ENCODE peak calls at places on chromosomes 13 and 19, in four cellular contexts. One of them, this sample, is unnamed.

GRCh38 chr19:50377517-50377916 is 1.3 kb downstream of the NR1H2 start:
- DNase-seq in transverse colon: no peak
- DNase-seq in esophagus muscularis mucosa: no peak
- DNase-seq in GM23338: no peak
- DNase-seq in this sample: no peak

GRCh38 chr13:37648604-37649003 is 50.0 kb upstream of the POSTN start:
- DNase-seq in esophagus muscularis mucosa: no peak
- DNase-seq in GM23338: no peak
- DNase-seq in transverse colon: no peak
- DNase-seq in this sample: no peak

GRCh38 chr13:48643159-48643558 is 10.6 kb upstream of the CYSLTR2 start:
- DNase-seq in esophagus muscularis mucosa: peak; percentile 21
- DNase-seq in transverse colon: no peak
- DNase-seq in GM23338: no peak
- DNase-seq in this sample: no peak

GRCh38 chr19:56155124-56155687 is 14.1 kb downstream of the ZNF444 start:
- DNase-seq in esophagus muscularis mucosa: no peak
- DNase-seq in transverse colon: peak; percentile 33
- DNase-seq in GM23338: peak; percentile 86
- DNase-seq in this sample: no peak

GRCh38 chr13:75443356-75443958 is 38.5 kb downstream of the TBC1D4 start:
- DNase-seq in GM23338: no peak
- DNase-seq in esophagus muscularis mucosa: no peak
- DNase-seq in transverse colon: no peak
- DNase-seq in this sample: no peak

GRCh38 chr19:7915250-7916136 is 863 bp downstream of the TGFBR3L start:
- DNase-seq in esophagus muscularis mucosa: no peak
- DNase-seq in transverse colon: no peak
- DNase-seq in GM23338: no peak
- DNase-seq in this sample: no peak

GRCh38 chr13:25267715-25268114 is 19.6 kb downstream of the MTMR6 start:
- DNase-seq in transverse colon: no peak
- DNase-seq in GM23338: no peak
- DNase-seq in esophagus muscularis mucosa: no peak
- DNase-seq in this sample: peak; percentile 9

GRCh38 chr13:36549771-36550170 is 117.5 kb downstream of the CCNA1 start:
- DNase-seq in transverse colon: no peak
- DNase-seq in GM23338: peak; percentile 31
- DNase-seq in esophagus muscularis mucosa: no peak
- DNase-seq in this sample: no peak

GRCh38 chr13:40672310-40673060 is 6.0 kb upstream of the FOXO1 start:
- DNase-seq in transverse colon: no peak
- DNase-seq in GM23338: peak; percentile 72
- DNase-seq in esophagus muscularis mucosa: no peak
- DNase-seq in this sample: peak; percentile 90

GRCh38 chr19:55554749-55555152 is 9.4 kb upstream of the SBK3 start:
- DNase-seq in transverse colon: no peak
- DNase-seq in GM23338: no peak
- DNase-seq in esophagus muscularis mucosa: no peak
- DNase-seq in this sample: no peak

GRCh38 chr19:15297416-15298224 is 34.7 kb downstream of the BRD4 start:
- DNase-seq in transverse colon: peak; percentile 43
- DNase-seq in esophagus muscularis mucosa: no peak
- DNase-seq in GM23338: peak; percentile 44
- DNase-seq in this sample: no peak

GRCh38 chr19:18895038-18895827 is 725 bp downstream of the CERS1 start:
- DNase-seq in esophagus muscularis mucosa: no peak
- DNase-seq in transverse colon: peak; percentile 31
- DNase-seq in GM23338: peak; percentile 79
- DNase-seq in this sample: peak; percentile 42

GRCh38 chr19:2436926-2437325 is 9.5 kb upstream of the TIMM13 start:
- DNase-seq in GM23338: no peak
- DNase-seq in transverse colon: no peak
- DNase-seq in esophagus muscularis mucosa: no peak
- DNase-seq in this sample: no peak

GRCh38 chr19:48169974-48170803 is at the start of the genes LIG1 and ZSWIM9:
- DNase-seq in GM23338: peak; percentile 94
- DNase-seq in esophagus muscularis mucosa: peak; percentile 97
- DNase-seq in transverse colon: peak; percentile 93
- DNase-seq in this sample: peak; percentile 97
- TF ChIP-seq POLR2AphosphoS5 in GM23338: peak; percentile 71
- TF ChIP-seq POLR2AphosphoS5 in esophagus muscularis mucosa: peak; percentile 62
- TF ChIP-seq POLR2AphosphoS5 in transverse colon: peak; percentile 52
- TF ChIP-seq POLR2AphosphoS5 in this sample: peak; percentile 38

GRCh38 chr13:72284791-72285190 is 417.8 kb upstream of the DACH1 start:
- DNase-seq in esophagus muscularis mucosa: no peak
- DNase-seq in transverse colon: no peak
- DNase-seq in GM23338: no peak
- DNase-seq in this sample: no peak
- H3K4me3 ChIP-seq in esophagus muscularis mucosa: no peak overlapping the region
- H3K4me3 ChIP-seq in transverse colon: no peak overlapping the region
- H3K4me3 ChIP-seq in GM23338: no peak overlapping the region
- H3K4me3 ChIP-seq in this sample: no peak overlapping the region

GRCh38 chr19:42316223-42317211 is 3.4 kb downstream of the TMEM145 start:
- DNase-seq in transverse colon: peak; percentile 42
- DNase-seq in GM23338: no peak
- DNase-seq in esophagus muscularis mucosa: no peak
- DNase-seq in this sample: no peak
- TF ChIP-seq POLR2AphosphoS5 in transverse colon: no peak
- TF ChIP-seq POLR2AphosphoS5 in GM23338: no peak
- TF ChIP-seq POLR2AphosphoS5 in esophagus muscularis mucosa: no peak
- TF ChIP-seq POLR2AphosphoS5 in this sample: no peak

GRCh38 chr13:96848275-96848674 is 146.0 kb downstream of the OXGR1 start:
- DNase-seq in transverse colon: no peak
- DNase-seq in esophagus muscularis mucosa: no peak
- DNase-seq in GM23338: no peak
- DNase-seq in this sample: no peak

GRCh38 chr13:96849091-96849490 is 145.2 kb downstream of the OXGR1 start:
- DNase-seq in transverse colon: no peak
- DNase-seq in esophagus muscularis mucosa: no peak
- DNase-seq in GM23338: no peak
- DNase-seq in this sample: no peak

DNA sequence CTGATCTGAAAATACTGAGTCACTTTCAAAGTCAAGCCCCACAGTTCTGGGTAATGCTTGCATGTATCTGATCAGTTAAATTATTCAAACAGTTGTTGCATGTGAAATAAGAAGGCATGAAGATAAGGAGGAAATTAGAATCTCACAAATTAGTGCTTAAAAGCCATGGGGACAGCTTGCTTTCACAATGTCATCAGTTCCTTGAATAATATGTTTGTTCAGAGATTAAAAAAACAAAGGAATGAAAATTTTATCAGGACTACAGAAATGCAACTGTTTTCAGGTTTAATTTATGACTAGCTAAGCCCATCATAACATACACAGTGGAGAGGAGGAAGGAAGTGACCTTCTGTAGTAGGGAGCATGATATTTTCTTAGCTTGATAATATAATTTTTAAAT is 150.1 kb downstream of the OXGR1 start:
- DNase-seq in transverse colon: no peak
- DNase-seq in GM23338: no peak
- DNase-seq in esophagus muscularis mucosa: no peak
- DNase-seq in this sample: no peak
- H3K4me3 ChIP-seq in transverse colon: no peak overlapping the region
- H3K4me3 ChIP-seq in GM23338: no peak overlapping the region
- H3K4me3 ChIP-seq in esophagus muscularis mucosa: no peak overlapping the region
- H3K4me3 ChIP-seq in this sample: no peak overlapping the region

GRCh38 chr13:86188170-86188569 is 389.0 kb upstream of the SLITRK6 start:
- DNase-seq in transverse colon: no peak
- DNase-seq in GM23338: no peak
- DNase-seq in esophagus muscularis mucosa: no peak
- DNase-seq in this sample: no peak

GRCh38 chr13:86193281-86193680 is 394.1 kb upstream of the SLITRK6 start:
- DNase-seq in GM23338: no peak
- DNase-seq in transverse colon: no peak
- DNase-seq in esophagus muscularis mucosa: no peak
- DNase-seq in this sample: no peak
- TF ChIP-seq POLR2AphosphoS5 in GM23338: no peak
- TF ChIP-seq POLR2AphosphoS5 in transverse colon: no peak
- TF ChIP-seq POLR2AphosphoS5 in esophagus muscularis mucosa: no peak
- TF ChIP-seq POLR2AphosphoS5 in this sample: no peak

DNA sequence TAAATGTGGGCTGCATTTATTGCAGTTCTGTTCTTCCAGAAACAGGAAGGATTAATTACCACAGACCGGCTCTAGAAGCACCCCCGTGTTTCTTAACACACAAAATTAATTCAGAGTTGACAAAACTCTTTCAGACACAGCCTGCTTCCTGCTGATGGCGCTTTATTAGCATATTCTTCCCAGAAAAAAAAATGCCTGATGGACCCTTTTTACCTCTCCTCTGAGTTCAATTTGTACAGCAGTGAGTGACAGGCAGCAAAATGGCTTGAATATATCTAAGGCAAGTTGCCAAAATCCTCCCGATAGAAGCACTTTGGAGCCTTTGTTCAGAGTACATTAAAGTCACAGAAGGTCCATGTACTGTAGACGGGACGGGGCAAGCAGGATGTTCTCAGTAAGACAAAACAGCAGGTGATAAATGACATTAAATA is 1171.7 kb downstream of the EFNB2 start:
- DNase-seq in esophagus muscularis mucosa: no peak
- DNase-seq in transverse colon: no peak
- DNase-seq in GM23338: no peak
- DNase-seq in this sample: peak; percentile 37
- H3K4me3 ChIP-seq in esophagus muscularis mucosa: no peak overlapping the region
- H3K4me3 ChIP-seq in transverse colon: no peak overlapping the region
- H3K4me3 ChIP-seq in GM23338: no peak overlapping the region
- H3K4me3 ChIP-seq in this sample: no peak overlapping the region

DNA sequence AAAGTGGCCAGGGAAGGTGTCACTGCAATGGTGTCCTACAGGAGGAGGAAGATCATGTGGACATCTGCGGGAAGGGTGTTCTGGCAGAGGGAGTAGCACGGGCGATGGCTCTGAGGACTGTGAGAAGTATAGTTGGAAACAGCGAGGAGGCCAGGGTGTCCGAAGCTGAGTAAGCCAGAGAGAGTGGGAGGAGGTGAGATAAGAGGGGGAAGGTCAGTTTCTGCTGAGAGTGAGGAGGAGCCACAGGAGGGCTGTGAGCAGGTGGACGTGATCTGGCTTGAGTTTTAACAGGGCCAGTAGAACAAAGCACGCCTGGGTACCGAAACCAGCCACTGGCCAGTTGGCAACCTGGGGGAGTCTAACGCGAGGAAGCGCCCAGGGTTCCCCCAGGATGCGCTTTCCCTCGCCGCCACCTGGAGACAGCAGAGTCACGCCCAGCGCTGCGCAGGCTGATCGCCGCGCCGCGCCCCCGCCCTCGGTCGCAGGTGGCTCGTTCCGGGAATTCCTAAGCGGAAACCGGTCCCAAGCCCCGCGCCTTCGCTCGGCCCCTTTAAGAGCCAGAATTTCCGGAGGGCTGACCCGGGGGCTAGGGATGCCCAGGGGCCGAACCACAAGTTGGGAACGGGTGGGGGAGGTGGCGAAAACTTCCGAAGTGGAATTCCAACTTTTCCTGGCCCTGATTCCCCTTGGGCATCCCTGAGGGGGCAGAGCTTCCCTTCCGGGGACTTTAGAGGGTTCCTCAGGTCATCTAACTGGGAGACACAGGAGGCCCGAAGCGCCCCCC is 1.1 kb upstream of the LSR start:
- DNase-seq in esophagus muscularis mucosa: peak; percentile 80
- DNase-seq in GM23338: peak; percentile 99
- DNase-seq in transverse colon: peak; percentile 94
- DNase-seq in this sample: no peak
- TF ChIP-seq POLR2AphosphoS5 in esophagus muscularis mucosa: no peak
- TF ChIP-seq POLR2AphosphoS5 in GM23338: peak; percentile 48
- TF ChIP-seq POLR2AphosphoS5 in transverse colon: no peak
- TF ChIP-seq POLR2AphosphoS5 in this sample: no peak

GRCh38 chr13:60583911-60584753 is 187.1 kb downstream of the TDRD3 start:
- DNase-seq in esophagus muscularis mucosa: no peak
- DNase-seq in transverse colon: peak; percentile 25
- DNase-seq in GM23338: peak; percentile 91
- DNase-seq in this sample: no peak

GRCh38 chr13:60577761-60578160 is 180.7 kb downstream of the TDRD3 start:
- DNase-seq in GM23338: no peak
- DNase-seq in esophagus muscularis mucosa: no peak
- DNase-seq in transverse colon: no peak
- DNase-seq in this sample: no peak

GRCh38 chr13:60584976-60585375 is 188.0 kb downstream of the TDRD3 start:
- DNase-seq in esophagus muscularis mucosa: no peak
- DNase-seq in GM23338: peak; percentile 76
- DNase-seq in transverse colon: no peak
- DNase-seq in this sample: no peak

DNA sequence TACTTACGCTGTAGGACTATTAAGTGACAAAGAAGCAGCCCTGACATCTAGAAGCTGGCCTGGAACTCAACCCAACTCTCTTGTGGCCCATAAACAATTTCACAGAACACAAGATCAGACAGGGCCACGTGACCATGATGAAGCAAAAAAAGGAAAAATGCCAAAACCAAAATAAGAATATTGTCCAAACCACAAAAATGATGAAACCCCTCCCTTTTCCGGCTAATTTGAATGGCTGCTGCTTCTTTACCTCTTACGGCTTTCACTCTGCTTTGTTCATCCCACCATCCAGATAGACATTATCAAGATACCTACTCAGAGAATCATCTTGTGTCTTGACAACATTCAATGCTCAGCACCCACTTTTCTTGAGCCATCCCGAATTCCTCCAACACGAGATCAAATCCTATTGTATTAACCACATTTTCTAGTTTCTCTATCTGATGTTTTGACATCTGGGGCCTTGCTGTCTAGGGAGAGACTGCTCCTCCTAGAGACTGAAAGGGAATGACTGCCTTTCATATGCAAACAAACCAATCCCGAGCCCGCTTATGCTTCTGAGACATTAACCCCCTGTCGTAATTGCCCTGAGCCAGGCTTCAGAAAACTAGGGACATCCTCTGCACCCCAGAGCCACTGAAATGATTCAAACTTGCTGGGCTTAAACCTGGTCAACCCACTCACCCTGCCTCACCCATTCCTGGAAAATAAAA is 186.3 kb downstream of the TDRD3 start:
- DNase-seq in esophagus muscularis mucosa: no peak
- DNase-seq in GM23338: peak; percentile 83
- DNase-seq in transverse colon: no peak
- DNase-seq in this sample: no peak
- H3K4me3 ChIP-seq in esophagus muscularis mucosa: no peak overlapping the region
- H3K4me3 ChIP-seq in GM23338: no peak overlapping the region
- H3K4me3 ChIP-seq in transverse colon: no peak overlapping the region
- H3K4me3 ChIP-seq in this sample: no peak overlapping the region

This sample was measured in endothelial cell of umbilical vein.